ENCODE peak calls at places on chromosomes 16 and 17, in five cellular contexts. One of them, this sample, is unnamed.

GRCh38 chr16:66961065-66961744 is at the start of gene CES3:
- DNase-seq in HFF-Myc: peak
- DNase-seq in Caco-2: peak
- DNase-seq in left lung: no peak
- DNase-seq in SK-N-SH: peak
- DNase-seq in this sample: peak

GRCh38 chr17:17216776-17217175 is 10.6 kb upstream of the PLD6 start:
- DNase-seq in HFF-Myc: no peak
- DNase-seq in Caco-2: no peak
- DNase-seq in left lung: no peak
- DNase-seq in SK-N-SH: peak
- DNase-seq in this sample: no peak

GRCh38 chr16:3520861-3521260 is 20.1 kb downstream of the CLUAP1 start:
- DNase-seq in HFF-Myc: no peak
- DNase-seq in Caco-2: no peak
- DNase-seq in left lung: no peak
- DNase-seq in SK-N-SH: no peak
- DNase-seq in this sample: no peak

GRCh38 chr16:48438414-48438813 is 53.2 kb upstream of the SIAH1 start:
- DNase-seq in HFF-Myc: no peak
- DNase-seq in Caco-2: no peak
- DNase-seq in left lung: no peak
- DNase-seq in SK-N-SH: no peak
- DNase-seq in this sample: no peak

GRCh38 chr17:79563237-79564013 is 47.4 kb downstream of the RBFOX3 start:
- DNase-seq in HFF-Myc: no peak
- DNase-seq in Caco-2: no peak
- DNase-seq in left lung: no peak
- DNase-seq in SK-N-SH: no peak
- DNase-seq in this sample: no peak

GRCh38 chr17:57938061-57938502 is 17.1 kb downstream of the CUEDC1 start:
- DNase-seq in HFF-Myc: no peak
- DNase-seq in Caco-2: peak
- DNase-seq in left lung: no peak
- DNase-seq in SK-N-SH: no peak
- DNase-seq in this sample: no peak

GRCh38 chr17:79866791-79867190 is 27.6 kb upstream of the CBX4 start:
- DNase-seq in HFF-Myc: no peak
- DNase-seq in Caco-2: no peak
- DNase-seq in left lung: no peak
- DNase-seq in SK-N-SH: peak
- DNase-seq in this sample: no peak

GRCh38 chr17:61340431-61340830 is 59.2 kb upstream of the TBX2 start:
- DNase-seq in HFF-Myc: no peak
- DNase-seq in Caco-2: no peak
- DNase-seq in left lung: no peak
- DNase-seq in SK-N-SH: no peak
- DNase-seq in this sample: no peak

GRCh38 chr17:4249452-4250029 is 14.2 kb downstream of the ANKFY1 start:
- DNase-seq in HFF-Myc: no peak
- DNase-seq in Caco-2: no peak
- DNase-seq in left lung: no peak
- DNase-seq in SK-N-SH: peak
- DNase-seq in this sample: peak

GRCh38 chr16:17161034-17161433 is 309.7 kb downstream of the XYLT1 start:
- DNase-seq in HFF-Myc: no peak
- DNase-seq in Caco-2: no peak
- DNase-seq in left lung: no peak
- DNase-seq in SK-N-SH: no peak
- DNase-seq in this sample: no peak

GRCh38 chr17:27207073-27207511 is 86.8 kb upstream of the WSB1 start:
- DNase-seq in HFF-Myc: no peak
- DNase-seq in Caco-2: no peak
- DNase-seq in left lung: no peak
- DNase-seq in SK-N-SH: no peak
- DNase-seq in this sample: no peak

GRCh38 chr16:9847146-9847545 is 335.1 kb downstream of the GRIN2A start:
- DNase-seq in HFF-Myc: no peak
- DNase-seq in Caco-2: no peak
- DNase-seq in left lung: no peak
- DNase-seq in SK-N-SH: no peak
- DNase-seq in this sample: no peak

GRCh38 chr17:64174686-64175456 is 44.9 kb upstream of the ERN1 start:
- DNase-seq in HFF-Myc: peak
- DNase-seq in Caco-2: no peak
- DNase-seq in left lung: peak
- DNase-seq in SK-N-SH: no peak
- DNase-seq in this sample: no peak

GRCh38 chr17:7467498-7467897 is 11.9 kb downstream of the ZBTB4 start:
- DNase-seq in HFF-Myc: no peak
- DNase-seq in Caco-2: no peak
- DNase-seq in left lung: no peak
- DNase-seq in SK-N-SH: no peak
- DNase-seq in this sample: no peak

GRCh38 chr16:50712568-50712914 is 19.1 kb downstream of the NOD2 start:
- DNase-seq in HFF-Myc: no peak
- DNase-seq in Caco-2: no peak
- DNase-seq in left lung: no peak
- DNase-seq in SK-N-SH: no peak
- DNase-seq in this sample: no peak

GRCh38 chr16:72927199-72928088 is 120.5 kb downstream of the ZFHX3 start:
- DNase-seq in HFF-Myc: no peak
- DNase-seq in Caco-2: no peak
- DNase-seq in left lung: peak
- DNase-seq in SK-N-SH: peak
- DNase-seq in this sample: peak

GRCh38 chr17:48162946-48163506 is 55.5 kb downstream of the SNX11 start:
- DNase-seq in HFF-Myc: no peak
- DNase-seq in Caco-2: no peak
- DNase-seq in left lung: no peak
- DNase-seq in SK-N-SH: no peak
- DNase-seq in this sample: no peak

GRCh38 chr17:60627113-60627512 is 27.1 kb downstream of the PPM1D start:
- DNase-seq in HFF-Myc: no peak
- DNase-seq in Caco-2: no peak
- DNase-seq in left lung: no peak
- DNase-seq in SK-N-SH: no peak
- DNase-seq in this sample: no peak

GRCh38 chr17:32161506-32162365 is 19.4 kb downstream of the RHOT1 start:
- DNase-seq in HFF-Myc: peak
- DNase-seq in Caco-2: no peak
- DNase-seq in left lung: no peak
- DNase-seq in SK-N-SH: no peak
- DNase-seq in this sample: peak

GRCh38 chr16:10679921-10680320 is 14.8 kb downstream of the TEKT5 start:
- DNase-seq in HFF-Myc: no peak
- DNase-seq in Caco-2: no peak
- DNase-seq in left lung: no peak
- DNase-seq in SK-N-SH: no peak
- DNase-seq in this sample: no peak

GRCh38 chr17:44900894-44901293 is 1.6 kb upstream of the EFTUD2 start:
- DNase-seq in HFF-Myc: no peak
- DNase-seq in Caco-2: no peak
- DNase-seq in left lung: no peak
- DNase-seq in SK-N-SH: no peak
- DNase-seq in this sample: peak

GRCh38 chr16:15822957-15823356 is 33.9 kb downstream of the MYH11 start:
- DNase-seq in HFF-Myc: no peak
- DNase-seq in Caco-2: no peak
- DNase-seq in left lung: no peak
- DNase-seq in SK-N-SH: no peak
- DNase-seq in this sample: no peak

GRCh38 chr17:43213545-43213944 is 1.9 kb downstream of the TMEM106A start:
- DNase-seq in HFF-Myc: no peak
- DNase-seq in Caco-2: peak
- DNase-seq in left lung: no peak
- DNase-seq in SK-N-SH: no peak
- DNase-seq in this sample: no peak

GRCh38 chr17:378068-378467 is 25.5 kb upstream of the RPH3AL start:
- DNase-seq in HFF-Myc: no peak
- DNase-seq in Caco-2: no peak
- DNase-seq in left lung: no peak
- DNase-seq in SK-N-SH: no peak
- DNase-seq in this sample: no peak

GRCh38 chr17:49003557-49004511 is 6.6 kb downstream of the IGF2BP1 start:
- DNase-seq in HFF-Myc: no peak
- DNase-seq in Caco-2: no peak
- DNase-seq in left lung: no peak
- DNase-seq in SK-N-SH: no peak
- DNase-seq in this sample: no peak

GRCh38 chr16:84359326-84359725 is 9.0 kb upstream of the ATP2C2 start:
- DNase-seq in HFF-Myc: no peak
- DNase-seq in Caco-2: no peak
- DNase-seq in left lung: no peak
- DNase-seq in SK-N-SH: no peak
- DNase-seq in this sample: no peak

GRCh38 chr17:15233022-15233805 is 31.9 kb downstream of the PMP22 start:
- DNase-seq in HFF-Myc: peak
- DNase-seq in Caco-2: peak
- DNase-seq in left lung: no peak
- DNase-seq in SK-N-SH: peak
- DNase-seq in this sample: no peak

GRCh38 chr17:77909816-77910215 is 48.7 kb upstream of the TNRC6C start:
- DNase-seq in HFF-Myc: no peak
- DNase-seq in Caco-2: no peak
- DNase-seq in left lung: no peak
- DNase-seq in SK-N-SH: no peak
- DNase-seq in this sample: no peak

GRCh38 chr16:53504161-53504663 is 1.2 kb upstream of the AKTIP start:
- DNase-seq in HFF-Myc: no peak
- DNase-seq in Caco-2: no peak
- DNase-seq in left lung: peak
- DNase-seq in SK-N-SH: peak
- DNase-seq in this sample: no peak

GRCh38 chr17:6393368-6393952 is 41.5 kb downstream of the AIPL1 start:
- DNase-seq in HFF-Myc: no peak
- DNase-seq in Caco-2: no peak
- DNase-seq in left lung: no peak
- DNase-seq in SK-N-SH: no peak
- DNase-seq in this sample: no peak

GRCh38 chr16:3094289-3095027 is 4.6 kb downstream of the ZSCAN10 start:
- DNase-seq in HFF-Myc: no peak
- DNase-seq in Caco-2: no peak
- DNase-seq in left lung: no peak
- DNase-seq in SK-N-SH: peak
- DNase-seq in this sample: no peak

GRCh38 chr17:77456951-77457548 is 316.3 kb downstream of the SEC14L1 start:
- DNase-seq in HFF-Myc: no peak
- DNase-seq in Caco-2: no peak
- DNase-seq in left lung: no peak
- DNase-seq in SK-N-SH: no peak
- DNase-seq in this sample: no peak

GRCh38 chr17:7146115-7146514 is 31.5 kb upstream of the ASGR2 start:
- DNase-seq in HFF-Myc: no peak
- DNase-seq in Caco-2: no peak
- DNase-seq in left lung: no peak
- DNase-seq in SK-N-SH: no peak
- DNase-seq in this sample: no peak

GRCh38 chr16:54326266-54326662 is 39.7 kb upstream of the IRX3 start:
- DNase-seq in HFF-Myc: no peak
- DNase-seq in Caco-2: no peak
- DNase-seq in left lung: no peak
- DNase-seq in SK-N-SH: no peak
- DNase-seq in this sample: no peak

GRCh38 chr17:28346746-28347246 is 10.5 kb downstream of the POLDIP2 start:
- DNase-seq in HFF-Myc: no peak
- DNase-seq in Caco-2: peak
- DNase-seq in left lung: no peak
- DNase-seq in SK-N-SH: peak
- DNase-seq in this sample: no peak
- TF ChIP-seq CTCF in HFF-Myc: peak
- TF ChIP-seq CTCF in Caco-2: peak
- TF ChIP-seq CTCF in left lung: no peak
- TF ChIP-seq CTCF in SK-N-SH: peak
- TF ChIP-seq CTCF in this sample: peak

DNA sequence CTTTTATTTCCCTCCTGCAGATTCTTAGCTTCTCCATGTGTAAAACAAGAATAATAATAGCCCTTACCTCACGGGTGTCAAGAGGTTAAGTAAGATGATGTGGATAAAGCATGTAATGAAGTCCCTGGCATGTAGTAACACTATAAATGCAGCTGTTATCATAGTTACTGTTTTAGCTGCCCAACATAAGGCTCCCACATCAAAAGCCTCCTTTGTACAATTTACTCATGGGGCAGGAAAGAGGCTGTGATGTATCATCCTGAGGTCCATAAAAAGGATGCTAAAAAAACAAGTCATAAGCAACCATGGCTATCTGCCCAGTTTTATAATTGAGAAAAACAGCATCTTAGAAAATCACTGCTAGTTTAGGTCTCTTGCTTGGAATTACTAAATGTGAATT is 339.7 kb downstream of the CA10 start:
- DNase-seq in HFF-Myc: no peak
- DNase-seq in Caco-2: no peak
- DNase-seq in left lung: no peak
- DNase-seq in SK-N-SH: no peak
- DNase-seq in this sample: no peak
- H3K4me3 ChIP-seq in HFF-Myc: no peak
- H3K4me3 ChIP-seq in Caco-2: no peak
- H3K4me3 ChIP-seq in left lung: no peak
- H3K4me3 ChIP-seq in SK-N-SH: no peak
- H3K4me3 ChIP-seq in this sample: no peak

GRCh38 chr16:46947900-46948547 is 25.4 kb downstream of the DNAJA2 start:
- DNase-seq in HFF-Myc: no peak
- DNase-seq in Caco-2: no peak
- DNase-seq in left lung: no peak
- DNase-seq in SK-N-SH: peak
- DNase-seq in this sample: peak
- TF ChIP-seq CTCF in HFF-Myc: peak
- TF ChIP-seq CTCF in Caco-2: peak
- TF ChIP-seq CTCF in left lung: peak
- TF ChIP-seq CTCF in SK-N-SH: peak
- TF ChIP-seq CTCF in this sample: peak

GRCh38 chr16:1153480-1154160 is 714 bp downstream of the CACNA1H start:
- DNase-seq in HFF-Myc: no peak
- DNase-seq in Caco-2: no peak
- DNase-seq in left lung: no peak
- DNase-seq in SK-N-SH: no peak
- DNase-seq in this sample: no peak
- H3K4me3 ChIP-seq in HFF-Myc: peak
- H3K4me3 ChIP-seq in Caco-2: peak
- H3K4me3 ChIP-seq in left lung: no peak
- H3K4me3 ChIP-seq in SK-N-SH: no peak
- H3K4me3 ChIP-seq in this sample: no peak

GRCh38 chr16:352547-353403 is at the start of gene AXIN1:
- DNase-seq in HFF-Myc: peak
- DNase-seq in Caco-2: peak
- DNase-seq in left lung: peak
- DNase-seq in SK-N-SH: peak
- DNase-seq in this sample: peak
- TF ChIP-seq CTCF in HFF-Myc: no peak
- TF ChIP-seq CTCF in Caco-2: peak
- TF ChIP-seq CTCF in left lung: peak
- TF ChIP-seq CTCF in SK-N-SH: peak
- TF ChIP-seq CTCF in this sample: peak

This sample was measured in astrocyte of the cerebellum.